ENCODE peak calls at places on chromosome 13, in eight cellular contexts. One of them, this sample, is unnamed.

GRCh38 chr13:38824342-38824741 is 137.5 kb downstream of the FREM2 start:
- DNase-seq in mammary epithelial cell: peak; percentile 69
- DNase-seq in osteoblast: no peak
- DNase-seq in uterus: no peak
- DNase-seq in Peyer's patch: no peak
- DNase-seq in thoracic aorta: no peak
- DNase-seq in small intestine: no peak
- DNase-seq in lung: no peak
- DNase-seq in this sample: peak; percentile 16

GRCh38 chr13:97548736-97549135 is 114.8 kb downstream of the RAP2A start:
- DNase-seq in small intestine: no peak
- DNase-seq in Peyer's patch: no peak
- DNase-seq in thoracic aorta: no peak
- DNase-seq in mammary epithelial cell: no peak
- DNase-seq in osteoblast: no peak
- DNase-seq in lung: no peak
- DNase-seq in uterus: no peak
- DNase-seq in this sample: no peak

GRCh38 chr13:44373601-44374347 is at the start of gene SERP2:
- DNase-seq in lung: no peak
- DNase-seq in small intestine: no peak
- DNase-seq in Peyer's patch: no peak
- DNase-seq in mammary epithelial cell: no peak
- DNase-seq in osteoblast: peak; percentile 93
- DNase-seq in thoracic aorta: no peak
- DNase-seq in uterus: peak; percentile 56
- DNase-seq in this sample: peak; percentile 97

GRCh38 chr13:91036886-91037285 is 310.6 kb upstream of the MIR17HG start:
- DNase-seq in Peyer's patch: no peak
- DNase-seq in mammary epithelial cell: no peak
- DNase-seq in thoracic aorta: no peak
- DNase-seq in small intestine: no peak
- DNase-seq in osteoblast: no peak
- DNase-seq in uterus: no peak
- DNase-seq in lung: no peak
- DNase-seq in this sample: no peak

GRCh38 chr13:33512880-33513554 is 227.5 kb upstream of the STARD13 start:
- DNase-seq in uterus: no peak
- DNase-seq in osteoblast: no peak
- DNase-seq in thoracic aorta: no peak
- DNase-seq in lung: no peak
- DNase-seq in Peyer's patch: no peak
- DNase-seq in small intestine: no peak
- DNase-seq in mammary epithelial cell: no peak
- DNase-seq in this sample: no peak

GRCh38 chr13:74696148-74696922 is 562.1 kb upstream of the KLF12 start:
- DNase-seq in small intestine: no peak
- DNase-seq in mammary epithelial cell: no peak
- DNase-seq in osteoblast: no peak
- DNase-seq in thoracic aorta: no peak
- DNase-seq in lung: no peak
- DNase-seq in uterus: no peak
- DNase-seq in Peyer's patch: no peak
- DNase-seq in this sample: no peak

GRCh38 chr13:66508153-66508909 is 721.8 kb downstream of the PCDH9 start:
- DNase-seq in mammary epithelial cell: no peak
- DNase-seq in small intestine: no peak
- DNase-seq in uterus: no peak
- DNase-seq in osteoblast: no peak
- DNase-seq in lung: no peak
- DNase-seq in thoracic aorta: no peak
- DNase-seq in Peyer's patch: no peak
- DNase-seq in this sample: no peak

GRCh38 chr13:40534456-40534855 is 132.0 kb downstream of the FOXO1 start:
- DNase-seq in Peyer's patch: no peak
- DNase-seq in uterus: no peak
- DNase-seq in osteoblast: peak; percentile 34
- DNase-seq in mammary epithelial cell: no peak
- DNase-seq in thoracic aorta: no peak
- DNase-seq in lung: no peak
- DNase-seq in small intestine: no peak
- DNase-seq in this sample: no peak

GRCh38 chr13:112740502-112741131 is 50.8 kb downstream of the ATP11A start:
- DNase-seq in osteoblast: peak; percentile 95
- DNase-seq in small intestine: no peak
- DNase-seq in uterus: peak; percentile 82
- DNase-seq in Peyer's patch: peak; percentile 68
- DNase-seq in mammary epithelial cell: no peak
- DNase-seq in thoracic aorta: no peak
- DNase-seq in lung: peak; percentile 50
- DNase-seq in this sample: no peak

GRCh38 chr13:109657395-109657794 is 129.0 kb downstream of the IRS2 start:
- DNase-seq in thoracic aorta: no peak
- DNase-seq in Peyer's patch: no peak
- DNase-seq in lung: no peak
- DNase-seq in small intestine: no peak
- DNase-seq in uterus: no peak
- DNase-seq in osteoblast: no peak
- DNase-seq in mammary epithelial cell: no peak
- DNase-seq in this sample: no peak

GRCh38 chr13:46648166-46648607 is 95.2 kb downstream of the LRCH1 start:
- DNase-seq in mammary epithelial cell: peak; percentile 19
- DNase-seq in lung: no peak
- DNase-seq in uterus: no peak
- DNase-seq in thoracic aorta: no peak
- DNase-seq in small intestine: peak; percentile 78
- DNase-seq in osteoblast: no peak
- DNase-seq in Peyer's patch: peak; percentile 83
- DNase-seq in this sample: peak; percentile 56

GRCh38 chr13:109331898-109332297 is 454.5 kb downstream of the IRS2 start:
- DNase-seq in small intestine: peak; percentile 20
- DNase-seq in lung: no peak
- DNase-seq in uterus: no peak
- DNase-seq in Peyer's patch: no peak
- DNase-seq in mammary epithelial cell: no peak
- DNase-seq in osteoblast: no peak
- DNase-seq in thoracic aorta: no peak
- DNase-seq in this sample: no peak

GRCh38 chr13:100510208-100510997 is 78.2 kb downstream of the GGACT start:
- DNase-seq in lung: no peak
- DNase-seq in Peyer's patch: no peak
- DNase-seq in small intestine: no peak
- DNase-seq in uterus: no peak
- DNase-seq in osteoblast: no peak
- DNase-seq in mammary epithelial cell: no peak
- DNase-seq in thoracic aorta: no peak
- DNase-seq in this sample: peak; percentile 68

GRCh38 chr13:23044906-23045305 is 135.9 kb upstream of the SGCG start:
- DNase-seq in lung: no peak
- DNase-seq in uterus: no peak
- DNase-seq in thoracic aorta: no peak
- DNase-seq in small intestine: no peak
- DNase-seq in Peyer's patch: no peak
- DNase-seq in mammary epithelial cell: no peak
- DNase-seq in osteoblast: no peak
- DNase-seq in this sample: no peak

GRCh38 chr13:40668335-40668734 is 1.9 kb upstream of the FOXO1 start:
- DNase-seq in uterus: peak; percentile 54
- DNase-seq in thoracic aorta: no peak
- DNase-seq in lung: peak; percentile 31
- DNase-seq in small intestine: no peak
- DNase-seq in mammary epithelial cell: no peak
- DNase-seq in Peyer's patch: peak; percentile 75
- DNase-seq in osteoblast: peak; percentile 86
- DNase-seq in this sample: peak; percentile 81

GRCh38 chr13:107203146-107203847 is 635.4 kb upstream of the ARGLU1 start:
- DNase-seq in Peyer's patch: no peak
- DNase-seq in uterus: no peak
- DNase-seq in lung: no peak
- DNase-seq in thoracic aorta: no peak
- DNase-seq in osteoblast: no peak
- DNase-seq in small intestine: peak; percentile 52
- DNase-seq in mammary epithelial cell: no peak
- DNase-seq in this sample: peak; percentile 75

GRCh38 chr13:29718694-29719093 is 123.2 kb upstream of the SLC7A1 start:
- DNase-seq in thoracic aorta: no peak
- DNase-seq in mammary epithelial cell: no peak
- DNase-seq in osteoblast: no peak
- DNase-seq in small intestine: no peak
- DNase-seq in Peyer's patch: no peak
- DNase-seq in uterus: no peak
- DNase-seq in lung: no peak
- DNase-seq in this sample: no peak

GRCh38 chr13:98977568-98978270 is at the start of gene DOCK9:
- DNase-seq in uterus: peak; percentile 54
- DNase-seq in thoracic aorta: no peak
- DNase-seq in osteoblast: no peak
- DNase-seq in Peyer's patch: no peak
- DNase-seq in mammary epithelial cell: peak; percentile 76
- DNase-seq in small intestine: peak; percentile 55
- DNase-seq in lung: peak; percentile 42
- DNase-seq in this sample: peak; percentile 40

GRCh38 chr13:98976941-98977340 is 923 bp downstream of the DOCK9 start:
- DNase-seq in lung: no peak
- DNase-seq in Peyer's patch: no peak
- DNase-seq in thoracic aorta: no peak
- DNase-seq in uterus: no peak
- DNase-seq in small intestine: no peak
- DNase-seq in mammary epithelial cell: no peak
- DNase-seq in osteoblast: no peak
- DNase-seq in this sample: no peak

GRCh38 chr13:98976338-98976737 is 1.5 kb downstream of the DOCK9 start:
- DNase-seq in lung: no peak
- DNase-seq in uterus: no peak
- DNase-seq in small intestine: no peak
- DNase-seq in thoracic aorta: no peak
- DNase-seq in osteoblast: no peak
- DNase-seq in Peyer's patch: no peak
- DNase-seq in mammary epithelial cell: no peak
- DNase-seq in this sample: no peak

GRCh38 chr13:98979012-98979411 is 1.1 kb upstream of the DOCK9 start:
- DNase-seq in Peyer's patch: no peak
- DNase-seq in mammary epithelial cell: no peak
- DNase-seq in small intestine: no peak
- DNase-seq in lung: no peak
- DNase-seq in osteoblast: no peak
- DNase-seq in thoracic aorta: no peak
- DNase-seq in uterus: no peak
- DNase-seq in this sample: no peak

DNA sequence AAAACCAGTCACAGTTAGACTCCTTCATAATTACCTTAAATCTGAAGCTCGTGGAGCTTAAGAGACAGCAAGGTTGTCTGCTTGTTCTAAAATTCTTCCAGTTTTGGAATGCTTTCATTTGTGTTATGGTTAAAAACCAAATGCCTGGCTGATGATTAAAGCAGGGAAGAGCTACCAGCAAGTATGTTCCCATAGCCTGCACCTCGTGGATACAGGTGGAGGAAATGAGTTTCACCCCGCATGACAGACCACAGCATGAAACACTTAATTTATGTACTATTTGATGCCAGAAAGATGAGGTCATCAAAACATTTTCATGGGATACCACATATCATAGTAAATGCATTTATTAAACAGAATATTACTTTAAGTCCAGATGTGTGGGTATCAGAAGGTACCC is 416 bp upstream of the DOCK9 start:
- DNase-seq in osteoblast: no peak
- DNase-seq in mammary epithelial cell: peak; percentile 93
- DNase-seq in uterus: no peak
- DNase-seq in lung: no peak
- DNase-seq in thoracic aorta: no peak
- DNase-seq in Peyer's patch: no peak
- DNase-seq in small intestine: no peak
- DNase-seq in this sample: no peak
- H3K4me3 ChIP-seq in osteoblast: peak overlapping the region; percentile 71
- H3K4me3 ChIP-seq in mammary epithelial cell: peak overlapping the region; percentile 41
- H3K4me3 ChIP-seq in uterus: peak overlapping the region; percentile 30
- H3K4me3 ChIP-seq in lung: no peak overlapping the region
- H3K4me3 ChIP-seq in thoracic aorta: peak overlapping the region; percentile 71
- H3K4me3 ChIP-seq in Peyer's patch: no peak overlapping the region
- H3K4me3 ChIP-seq in small intestine: no peak overlapping the region
- H3K4me3 ChIP-seq in this sample: no peak overlapping the region

DNA sequence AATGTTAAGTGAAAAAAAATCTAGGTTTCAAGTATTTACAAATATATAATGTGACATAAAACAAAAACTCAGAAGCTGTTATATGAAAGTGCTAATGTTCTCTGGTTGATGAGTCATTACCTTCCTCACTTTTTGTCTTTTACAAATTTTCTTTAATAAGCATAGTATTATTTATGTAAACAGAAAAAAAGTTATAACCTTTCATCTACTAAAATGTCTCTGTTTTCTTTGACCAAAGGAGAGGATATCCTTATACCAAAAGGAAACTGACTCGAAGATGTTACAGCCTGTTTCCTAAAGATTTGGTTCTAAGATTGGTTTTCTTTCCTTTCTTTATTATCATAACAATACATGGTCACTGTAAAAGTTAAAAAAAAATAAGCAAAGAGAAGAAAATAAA is 38.0 kb downstream of the RCBTB2 start:
- DNase-seq in small intestine: no peak
- DNase-seq in Peyer's patch: no peak
- DNase-seq in osteoblast: no peak
- DNase-seq in mammary epithelial cell: no peak
- DNase-seq in lung: no peak
- DNase-seq in uterus: no peak
- DNase-seq in thoracic aorta: no peak
- DNase-seq in this sample: no peak
- H3K4me3 ChIP-seq in small intestine: no peak overlapping the region
- H3K4me3 ChIP-seq in Peyer's patch: no peak overlapping the region
- H3K4me3 ChIP-seq in osteoblast: no peak overlapping the region
- H3K4me3 ChIP-seq in mammary epithelial cell: no peak overlapping the region
- H3K4me3 ChIP-seq in lung: no peak overlapping the region
- H3K4me3 ChIP-seq in uterus: no peak overlapping the region
- H3K4me3 ChIP-seq in thoracic aorta: no peak overlapping the region
- H3K4me3 ChIP-seq in this sample: no peak overlapping the region

DNA sequence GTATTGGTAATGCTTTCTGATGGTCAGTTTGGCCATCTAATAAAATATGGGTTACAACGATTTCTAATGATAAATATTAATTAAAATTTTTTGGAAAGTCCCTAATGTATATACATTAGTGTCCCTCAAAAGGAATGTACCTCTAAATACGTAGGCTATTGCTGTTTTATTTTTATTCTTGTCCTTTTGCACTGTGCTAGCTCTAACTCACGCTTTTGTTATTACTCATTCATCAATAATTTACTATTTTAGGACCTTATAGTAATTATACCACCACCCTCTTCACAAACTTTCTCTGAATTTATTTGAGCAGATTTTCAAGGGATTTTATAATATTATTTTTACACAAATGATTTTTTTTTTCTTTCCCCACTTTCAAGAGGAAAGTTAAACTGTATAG is 795.9 kb upstream of the PCDH9 start:
- DNase-seq in mammary epithelial cell: no peak
- DNase-seq in uterus: no peak
- DNase-seq in small intestine: no peak
- DNase-seq in Peyer's patch: no peak
- DNase-seq in thoracic aorta: no peak
- DNase-seq in lung: no peak
- DNase-seq in osteoblast: no peak
- DNase-seq in this sample: no peak
- H3K4me3 ChIP-seq in mammary epithelial cell: no peak overlapping the region
- H3K4me3 ChIP-seq in uterus: no peak overlapping the region
- H3K4me3 ChIP-seq in small intestine: no peak overlapping the region
- H3K4me3 ChIP-seq in Peyer's patch: no peak overlapping the region
- H3K4me3 ChIP-seq in thoracic aorta: no peak overlapping the region
- H3K4me3 ChIP-seq in lung: no peak overlapping the region
- H3K4me3 ChIP-seq in osteoblast: no peak overlapping the region
- H3K4me3 ChIP-seq in this sample: no peak overlapping the region

GRCh38 chr13:24267283-24267682 is 42.1 kb upstream of the C1QTNF9 start:
- DNase-seq in thoracic aorta: no peak
- DNase-seq in Peyer's patch: no peak
- DNase-seq in lung: no peak
- DNase-seq in small intestine: peak; percentile 74
- DNase-seq in uterus: peak; percentile 33
- DNase-seq in osteoblast: no peak
- DNase-seq in mammary epithelial cell: no peak
- DNase-seq in this sample: no peak
- H3K4me3 ChIP-seq in thoracic aorta: peak overlapping the region; percentile 49
- H3K4me3 ChIP-seq in Peyer's patch: peak overlapping the region; percentile 4
- H3K4me3 ChIP-seq in lung: no peak overlapping the region
- H3K4me3 ChIP-seq in small intestine: no peak overlapping the region
- H3K4me3 ChIP-seq in uterus: no peak overlapping the region
- H3K4me3 ChIP-seq in osteoblast: peak overlapping the region; percentile 53
- H3K4me3 ChIP-seq in mammary epithelial cell: no peak overlapping the region
- H3K4me3 ChIP-seq in this sample: no peak overlapping the region

This sample was measured in H7.